ENCODE peak calls at places on chromosomes 3 and 15, in eight cellular contexts. R, A, H, T, V, K, W and U are unnamed samples.

GRCh38 chr15:70830615-70831014 is 23.3 kb downstream of the LARP6 start:
- DNase-seq in H (no peak), A (no peak), R (no peak), T (no peak), V (no peak), K (no peak), W (no peak), U (no peak)

GRCh38 chr15:99265541-99266070 is 14.3 kb downstream of the LRRC28 start:
- DNase-seq in V (no peak), W (no peak), K (no peak), R (no peak), H (no peak), A (no peak), T (no peak), U (no peak)

GRCh38 chr3:185280572-185281365 is 26.9 kb upstream of the EHHADH start:
- DNase-seq in A (no peak), H (peak), V (peak), W (no peak), K (peak), R (no peak), T (peak), U (no peak)

GRCh38 chr3:139309046-139309660 is 34.7 kb upstream of the MRPS22 start:
- DNase-seq in R (no peak), T (no peak), V (no peak), W (no peak), K (no peak), H (no peak), A (no peak), U (no peak)

GRCh38 chr3:6799264-6799915 is 61.5 kb upstream of the GRM7 start:
- DNase-seq in V (peak), K (peak), T (peak), H (peak), R (no peak), A (no peak), W (no peak), U (no peak)

GRCh38 chr3:364287-364686 is 167.7 kb downstream of the CHL1 start:
- DNase-seq in T (no peak), V (no peak), K (no peak), W (no peak), H (no peak), A (no peak), R (no peak), U (no peak)

GRCh38 chr3:156605686-156606605 is 51.0 kb upstream of the SSR3 start:
- DNase-seq in H (peak), V (peak), W (peak), R (peak), T (peak), A (no peak), K (peak), U (peak)

GRCh38 chr3:10554236-10554611 is 48.8 kb upstream of the ATP2B2 start:
- DNase-seq in W (no peak), H (no peak), K (no peak), R (no peak), V (no peak), A (no peak), T (no peak), U (no peak)

GRCh38 chr3:29440321-29441019 is 159.6 kb downstream of the RBMS3 start:
- DNase-seq in A (no peak), V (peak), T (peak), K (no peak), H (peak), W (no peak), R (no peak), U (peak)

GRCh38 chr3:107753494-107753893 is 230.7 kb downstream of the BBX start:
- DNase-seq in K (peak), W (no peak), V (peak), R (no peak), T (peak), A (no peak), H (peak), U (no peak)

GRCh38 chr15:100461049-100461448 is 67.7 kb downstream of the CERS3 start:
- DNase-seq in A (no peak), R (no peak), W (no peak), K (no peak), V (no peak), T (no peak), H (no peak), U (no peak)

GRCh38 chr3:5646030-5646368 is 458.5 kb downstream of the EDEM1 start:
- DNase-seq in V (no peak), A (no peak), W (no peak), R (no peak), T (no peak), K (no peak), H (no peak), U (no peak)

GRCh38 chr3:44568561-44568960 is 13.6 kb downstream of the ZKSCAN7 start:
- DNase-seq in H (no peak), T (peak), A (no peak), R (no peak), K (peak), V (no peak), W (no peak), U (no peak)

DNA sequence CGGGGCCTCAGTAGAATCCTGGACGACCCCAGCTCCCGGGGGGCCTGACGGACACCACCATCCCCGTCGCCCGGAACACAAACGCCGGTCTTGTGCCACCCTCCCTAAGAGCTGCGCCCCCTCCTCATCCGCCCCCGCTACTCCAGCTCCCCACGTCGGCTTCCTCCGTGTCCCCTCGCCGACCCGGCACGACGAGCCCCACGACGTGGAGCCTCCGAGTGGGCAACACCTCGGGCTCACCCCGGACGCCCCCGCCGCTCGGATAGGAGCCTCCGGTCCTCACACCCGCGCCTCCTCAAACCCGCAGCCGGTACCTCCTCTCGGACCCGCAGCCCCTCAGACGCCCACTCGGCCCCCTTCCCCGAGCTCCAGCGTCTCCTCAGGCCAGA is 525 bp downstream of the NPTN start:
- DNase-seq in R (peak), V (peak), W (no peak), T (no peak), H (no peak), K (no peak), A (no peak), U (no peak)
- H3K4me3 ChIP-seq in R (peak), V (peak), W (peak), T (peak), H (peak), K (peak), A (peak), U (peak)

DNA sequence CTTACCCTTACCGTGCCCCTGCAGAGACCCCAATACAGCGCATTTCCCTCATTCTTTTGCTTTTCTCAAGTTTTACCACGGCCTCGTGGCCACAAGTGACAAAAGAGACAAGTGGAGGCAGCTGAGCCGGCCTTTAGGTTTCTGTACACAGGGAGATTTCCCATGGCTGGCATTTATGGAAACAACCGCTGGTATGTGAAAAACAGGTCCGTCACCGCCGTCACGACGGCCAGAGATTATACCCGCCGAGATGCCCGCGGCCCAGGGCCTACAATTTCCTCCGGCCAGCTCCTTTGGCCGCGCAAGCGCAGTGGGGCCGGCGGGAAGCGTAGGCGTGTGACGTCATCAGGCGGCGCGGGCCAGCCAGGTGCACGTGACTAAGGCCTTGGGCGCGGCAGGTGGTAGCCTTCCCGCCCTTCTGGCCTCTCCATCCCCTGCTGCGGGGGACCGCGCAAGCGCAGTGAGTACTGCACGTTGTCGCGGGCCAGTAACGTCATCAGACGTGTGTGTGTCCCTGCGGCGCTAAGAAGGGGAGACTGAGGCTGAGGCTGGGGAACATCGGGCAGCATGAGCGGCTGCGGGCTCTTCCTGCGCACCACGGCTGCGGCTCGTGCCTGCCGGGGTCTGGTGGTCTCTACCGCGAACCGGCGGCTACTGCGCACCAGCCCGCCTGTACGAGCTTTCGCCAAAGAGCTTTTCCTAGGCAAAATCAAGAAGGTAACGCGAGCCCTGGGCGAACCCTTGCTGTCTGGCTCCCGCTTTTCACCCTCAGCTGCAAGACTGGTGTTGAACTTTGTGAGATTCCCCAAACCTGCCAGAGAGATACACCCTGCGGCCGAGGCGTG is at the start of gene ACAD9:
- DNase-seq in T (peak), V (peak), H (peak), W (peak), K (peak), A (peak), R (peak), U (peak)
- TF ChIP-seq CTCF in T (no peak), V (no peak), H (no peak), W (no peak), K (no peak), A (no peak), R (no peak), U (no peak)

DNA sequence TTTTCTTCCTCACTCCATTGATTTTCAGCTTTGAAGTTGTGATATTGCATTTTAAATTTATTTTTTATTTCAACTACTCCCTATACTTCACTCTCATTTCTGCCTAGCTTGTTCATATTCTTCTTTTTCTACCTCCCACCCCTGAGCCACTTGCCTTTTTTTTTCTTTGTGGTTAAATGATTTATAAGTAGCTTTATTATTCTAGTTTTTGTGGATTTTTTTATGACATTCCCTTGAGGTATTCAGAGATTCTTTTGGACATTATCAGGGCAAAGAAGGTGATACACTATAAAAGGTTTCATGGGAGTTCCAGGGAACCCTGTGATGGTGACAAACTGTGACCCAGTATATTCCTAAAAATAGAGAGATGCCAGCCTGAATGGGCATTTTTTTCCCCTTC is 3.3 kb downstream of the C15orf61 start:
- DNase-seq in W (no peak), V (no peak), T (no peak), A (no peak), R (no peak), K (no peak), H (no peak), U (no peak)
- H3K4me3 ChIP-seq in W (no peak), V (no peak), T (no peak), A (no peak), R (no peak), K (no peak), H (peak), U (no peak)

DNA sequence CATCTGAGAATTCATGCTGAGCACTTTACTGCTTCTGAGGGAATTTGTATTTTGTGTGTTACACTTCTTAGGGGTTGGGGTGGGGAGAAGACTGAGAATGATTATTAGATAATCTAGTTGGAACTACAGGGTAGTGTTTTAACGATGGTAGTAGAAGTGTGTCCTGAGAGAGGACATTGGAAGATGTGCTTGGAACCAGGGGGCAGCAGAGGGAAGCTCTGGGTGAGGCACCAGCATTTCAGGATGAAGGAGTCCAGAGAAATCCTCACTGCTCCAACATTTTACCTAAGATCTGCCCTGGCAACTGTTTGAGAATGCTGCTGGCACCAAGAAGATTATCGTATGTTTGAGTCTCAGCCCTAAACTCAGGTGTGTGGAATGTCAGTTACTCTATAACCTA is 145.5 kb downstream of the SQOR start:
- DNase-seq in W (no peak), H (no peak), V (no peak), A (no peak), T (no peak), R (no peak), K (no peak), U (no peak)
- TF ChIP-seq CTCF in W (no peak), H (no peak), V (no peak), A (no peak), T (peak), R (no peak), K (no peak), U (no peak)